ENCODE peak calls at places on chromosome 12, in nine cellular contexts. K is CD8-positive, alpha-beta memory T cell; V is effector memory CD4-positive, alpha-beta T cell; I is AG04450; W is endodermal cell; Z is breast epithelium; A is heart left ventricle; P is uterus; S is lung. X is an unnamed sample.

GRCh38 chr12:127239781-127240180 is 1027.2 kb upstream of the TMEM132C start:
- DNase-seq in K (no peak), V (no peak), I (no peak), W (no peak), Z (no peak), A (no peak), P (no peak), S (no peak), X (no peak)

GRCh38 chr12:68455676-68456345 is 123.6 kb upstream of the MDM1 start:
- DNase-seq in K (no peak), V (no peak), I (no peak), W (no peak), Z (no peak), A (no peak), P (no peak), S (no peak), X (no peak)

GRCh38 chr12:128807161-128807724 is 16.5 kb downstream of the SLC15A4 start:
- DNase-seq in K (no peak), V (no peak), I (no peak), W (no peak), Z (no peak), A (no peak), P (no peak), S (no peak), X (no peak)

GRCh38 chr12:131002271-131002670 is 48.6 kb downstream of the ADGRD1 start:
- DNase-seq in K (no peak), V (no peak), I (no peak), W (no peak), Z (no peak), A (no peak), P (no peak), S (no peak), X (no peak)

GRCh38 chr12:107748472-107748871 is 12.5 kb downstream of the PRDM4 start:
- DNase-seq in K (no peak), V (no peak), I (peak; percentile 38), W (no peak), Z (no peak), A (no peak), P (no peak), S (no peak), X (no peak)

GRCh38 chr12:101570022-101570421 is 24.7 kb upstream of the MYBPC1 start:
- DNase-seq in K (no peak), V (no peak), I (peak; percentile 15), W (no peak), Z (no peak), A (no peak), P (no peak), S (no peak), X (no peak)

GRCh38 chr12:46219892-46220655 is 48.8 kb downstream of the SLC38A1 start:
- DNase-seq in K (peak; percentile 57), V (peak; percentile 66), I (peak; percentile 44), W (no peak), Z (no peak), A (no peak), P (no peak), S (no peak), X (no peak)

GRCh38 chr12:75953312-75953906 is 78.2 kb downstream of the PHLDA1 start:
- DNase-seq in K (no peak), V (no peak), I (no peak), W (no peak), Z (no peak), A (no peak), P (no peak), S (no peak), X (no peak)

GRCh38 chr12:24463392-24463791 is 485.5 kb downstream of the BCAT1 start:
- DNase-seq in K (no peak), V (no peak), I (no peak), W (no peak), Z (no peak), A (no peak), P (no peak), S (no peak), X (no peak)

GRCh38 chr12:76546889-76547288 is 12.7 kb downstream of the OSBPL8 start:
- DNase-seq in K (no peak), V (no peak), I (no peak), W (no peak), Z (no peak), A (no peak), P (no peak), S (no peak), X (no peak)

GRCh38 chr12:51401900-51402299 is 10.7 kb upstream of the GALNT6 start:
- DNase-seq in K (no peak), V (no peak), I (no peak), W (peak; percentile 20), Z (no peak), A (no peak), P (no peak), S (no peak), X (no peak)

GRCh38 chr12:110269622-110270124 is 11.4 kb upstream of the ATP2A2 start:
- DNase-seq in K (no peak), V (no peak), I (peak; percentile 69), W (peak; percentile 81), Z (no peak), A (no peak), P (peak; percentile 56), S (no peak), X (no peak)

GRCh38 chr12:16352481-16352880 is 5.0 kb downstream of the MGST1 start:
- DNase-seq in K (no peak), V (no peak), I (no peak), W (no peak), Z (no peak), A (no peak), P (no peak), S (no peak), X (no peak)

GRCh38 chr12:107404981-107405380 is 280.6 kb upstream of the PWP1 start:
- DNase-seq in K (no peak), V (no peak), I (no peak), W (peak; percentile 84), Z (no peak), A (no peak), P (no peak), S (no peak), X (no peak)

GRCh38 chr12:101127521-101128219 is 82.4 kb downstream of the SLC5A8 start:
- DNase-seq in K (no peak), V (no peak), I (peak; percentile 60), W (no peak), Z (no peak), A (no peak), P (no peak), S (no peak), X (no peak)

GRCh38 chr12:114245555-114245954 is 160.4 kb downstream of the TBX5 start:
- DNase-seq in K (no peak), V (no peak), I (no peak), W (peak; percentile 75), Z (no peak), A (no peak), P (no peak), S (no peak), X (no peak)

GRCh38 chr12:69150083-69150795 is 89.1 kb upstream of the CPSF6 start:
- DNase-seq in K (no peak), V (no peak), I (no peak), W (no peak), Z (no peak), A (no peak), P (no peak), S (no peak), X (no peak)

GRCh38 chr12:56760460-56760859 is 2.7 kb upstream of the HSD17B6 start:
- DNase-seq in K (no peak), V (no peak), I (no peak), W (no peak), Z (no peak), A (no peak), P (no peak), S (no peak), X (no peak)

GRCh38 chr12:47188576-47189441 is 109.0 kb upstream of the AMIGO2 start:
- DNase-seq in K (no peak), V (no peak), I (peak; percentile 18), W (no peak), Z (no peak), A (no peak), P (no peak), S (no peak), X (peak; percentile 32)

GRCh38 chr12:120690083-120690450 is 3.1 kb downstream of the MLEC start:
- DNase-seq in K (no peak), V (no peak), I (no peak), W (no peak), Z (no peak), A (no peak), P (no peak), S (no peak), X (no peak)
- H3K9me3 ChIP-seq in K (no peaks in the 10 kb centered on the region), V (no peaks in the 10 kb centered on the region), I (no peaks in the 10 kb centered on the region), W (no peaks in the 10 kb centered on the region), Z (no peaks in the 10 kb centered on the region), A (no peaks in the 10 kb centered on the region), P (no peaks in the 10 kb centered on the region), S (no peaks in the 10 kb centered on the region), X (no peaks in the 10 kb centered on the region)

DNA sequence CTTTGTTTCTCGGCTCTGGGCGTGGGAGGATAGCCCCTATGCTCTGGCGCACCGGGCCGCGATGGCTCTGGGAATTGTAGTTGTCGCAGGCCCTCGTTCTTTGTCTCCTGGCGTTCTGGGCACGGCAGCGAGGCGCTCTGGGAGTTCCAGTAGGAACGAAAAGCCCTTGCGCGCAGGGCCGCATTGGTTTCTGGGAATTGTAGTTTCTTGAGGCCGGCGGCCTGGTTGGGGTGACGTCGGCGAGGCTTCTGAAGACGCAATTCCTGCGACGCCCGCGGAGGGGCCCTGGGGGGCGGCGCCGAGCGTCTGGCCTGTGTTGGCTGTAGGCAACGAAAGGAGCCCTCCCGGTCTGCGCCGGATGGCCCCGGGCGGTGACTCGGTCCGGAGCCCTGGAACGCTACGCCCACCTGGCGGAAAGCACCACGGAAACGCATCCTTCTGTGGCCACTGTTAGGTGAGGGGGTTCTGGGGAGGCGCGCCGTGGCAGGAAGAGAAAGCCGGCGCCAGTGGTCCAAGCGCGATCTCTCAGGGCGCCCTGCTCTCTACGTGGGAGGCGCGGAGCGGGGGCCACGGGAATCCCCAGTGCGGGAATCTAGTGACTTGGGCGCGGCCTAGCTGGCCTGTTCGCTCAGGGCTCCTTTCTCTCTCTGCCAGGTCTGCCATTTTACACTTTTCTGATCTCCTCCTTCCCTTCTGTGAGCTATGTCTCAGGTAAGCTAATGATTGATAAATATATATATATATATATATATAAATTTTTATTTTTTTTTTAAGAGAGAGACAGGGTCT is at the start of gene ZNF140:
- DNase-seq in K (peak; percentile 92), V (peak; percentile 90), I (peak; percentile 94), W (peak; percentile 100), Z (peak; percentile 94), A (peak; percentile 97), P (peak; percentile 95), S (peak; percentile 95), X (peak; percentile 93)
- H3K9me3 ChIP-seq in K (peaks cover 53% of the 10 kb centered on the region), V (peaks cover 21% of the 10 kb centered on the region), I (peaks cover 71% of the 10 kb centered on the region), W (peaks cover 84% of the 10 kb centered on the region), Z (peaks cover 67% of the 10 kb centered on the region), A (peaks cover 83% of the 10 kb centered on the region), P (no peaks in the 10 kb centered on the region), S (peaks cover 28% of the 10 kb centered on the region), X (peaks cover 10% of the 10 kb centered on the region)

DNA sequence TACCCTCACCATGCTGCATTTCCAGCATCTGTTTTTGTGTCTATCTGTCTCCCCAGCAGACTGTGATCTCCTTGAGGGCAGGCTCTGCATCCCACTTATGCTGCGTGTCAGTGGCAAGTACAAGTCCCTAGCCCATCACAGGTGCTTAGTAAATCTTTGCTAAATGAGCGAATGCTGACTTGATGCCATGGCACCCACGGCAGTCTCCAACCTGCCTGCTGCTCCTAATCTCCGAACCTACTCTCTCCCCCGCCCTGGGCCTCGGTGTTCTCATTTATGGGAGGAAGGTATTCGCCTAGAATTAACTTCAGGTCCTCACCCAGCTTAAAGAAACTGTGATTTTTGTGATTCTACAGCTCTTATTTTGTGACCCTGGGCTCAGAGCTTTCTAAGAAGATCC is 109.9 kb downstream of the PRMT8 start:
- DNase-seq in K (no peak), V (no peak), I (no peak), W (no peak), Z (no peak), A (no peak), P (no peak), S (no peak), X (no peak)
- H3K9me3 ChIP-seq in K (no peaks in the 10 kb centered on the region), V (no peaks in the 10 kb centered on the region), I (no peaks in the 10 kb centered on the region), W (no peaks in the 10 kb centered on the region), Z (no peaks in the 10 kb centered on the region), A (no peaks in the 10 kb centered on the region), P (no peaks in the 10 kb centered on the region), S (no peaks in the 10 kb centered on the region), X (no peaks in the 10 kb centered on the region)

GRCh38 chr12:34598352-34598827 is 576.1 kb downstream of the ALG10 start:
- DNase-seq in K (no peak), V (no peak), I (no peak), W (no peak), Z (no peak), A (no peak), P (peak; percentile 3), S (no peak), X (no peak)
- H3K9me3 ChIP-seq in K (peaks cover under 1% of the 10 kb centered on the region), V (peaks cover 5% of the 10 kb centered on the region), I (peaks cover 80% of the 10 kb centered on the region), W (peaks cover 86% of the 10 kb centered on the region), Z (peaks cover 88% of the 10 kb centered on the region), A (peaks cover 90% of the 10 kb centered on the region), P (no peaks in the 10 kb centered on the region), S (peaks cover 78% of the 10 kb centered on the region), X (peaks cover 17% of the 10 kb centered on the region)

X was measured in tibial nerve.